ENCODE peak calls at places on chromosomes 16 and 17, in eight cellular contexts. E is thoracic aorta, S is ascending aorta, O is omental fat pad, U is fibroblast of mammary gland, T is WTC11, J is progenitor cell of endocrine pancreas, W is brain microvascular endothelial cell. L is an unnamed sample.

GRCh38 chr16:85428899-85429775 is 184.0 kb upstream of the GSE1 start:
- DNase-seq in O (no peak), J (peak; percentile 8), S (no peak), U (no peak), T (peak; percentile 11), W (no peak), E (no peak), L (no peak)

GRCh38 chr17:47368262-47368661 is 44.5 kb downstream of the EFCAB13 start:
- DNase-seq in J (no peak), S (no peak), U (no peak), W (no peak), E (no peak), T (no peak), O (no peak), L (no peak)

GRCh38 chr17:39757931-39758873 is 20.5 kb downstream of the GRB7 start:
- DNase-seq in J (no peak), U (no peak), O (no peak), T (no peak), E (no peak), W (no peak), S (no peak), L (no peak)

GRCh38 chr17:83203472-83204221 is 124.2 kb downstream of the METRNL start:
- DNase-seq in E (no peak), W (no peak), J (no peak), S (peak; percentile 74), U (peak; percentile 68), O (peak; percentile 22), T (peak; percentile 4), L (no peak)

GRCh38 chr16:53714080-53715050 is 10.4 kb downstream of the FTO start:
- DNase-seq in T (no peak), S (no peak), E (no peak), W (no peak), O (no peak), U (peak; percentile 55), J (no peak), L (no peak)

GRCh38 chr17:76278952-76279741 is 14.0 kb downstream of the UBALD2 start:
- DNase-seq in U (peak; percentile 72), J (peak; percentile 85), S (peak; percentile 92), E (peak; percentile 52), W (peak; percentile 69), O (peak; percentile 91), T (peak; percentile 94), L (peak; percentile 90)

GRCh38 chr16:17372383-17372782 is 98.4 kb downstream of the XYLT1 start:
- DNase-seq in S (no peak), E (no peak), O (no peak), T (no peak), J (no peak), W (no peak), U (no peak), L (no peak)

GRCh38 chr17:16934133-16934795 is 37.7 kb downstream of the TNFRSF13B start:
- DNase-seq in J (no peak), T (peak; percentile 7), W (no peak), E (no peak), S (peak; percentile 49), O (peak; percentile 14), U (no peak), L (no peak)

GRCh38 chr16:2149630-2150417 is 1.4 kb downstream of the RAB26 start:
- DNase-seq in W (no peak), S (no peak), T (peak; percentile 40), J (no peak), E (no peak), U (peak; percentile 34), O (no peak), L (no peak)

GRCh38 chr17:80920406-80920805 is 71.2 kb upstream of the CHMP6 start:
- DNase-seq in E (no peak), J (no peak), S (no peak), W (peak; percentile 94), U (peak; percentile 67), T (no peak), O (peak; percentile 13), L (no peak)

GRCh38 chr16:23587726-23588125 is 8.4 kb downstream of the NDUFAB1 start:
- DNase-seq in O (no peak), E (no peak), W (peak; percentile 87), S (no peak), J (no peak), U (peak; percentile 88), T (no peak), L (no peak)

GRCh38 chr17:41523787-41524186 is 4.3 kb downstream of the KRT19 start:
- DNase-seq in W (no peak), J (no peak), E (no peak), T (no peak), O (no peak), U (no peak), S (no peak), L (no peak)

GRCh38 chr16:79088971-79089370 is 511.6 kb downstream of the MAF start:
- DNase-seq in T (no peak), J (no peak), W (no peak), O (no peak), S (peak; percentile 1), E (no peak), U (no peak), L (no peak)

GRCh38 chr16:69481901-69482341 is 57.5 kb downstream of the CYB5B start:
- DNase-seq in T (no peak), U (peak; percentile 82), J (no peak), O (no peak), S (peak; percentile 94), E (peak; percentile 49), W (peak; percentile 29), L (no peak)

GRCh38 chr17:11538366-11538765 is 59.9 kb upstream of the DNAH9 start:
- DNase-seq in S (no peak), O (no peak), T (no peak), W (no peak), J (no peak), U (no peak), E (no peak), L (no peak)

GRCh38 chr16:81617021-81617346 is 162.1 kb upstream of the PLCG2 start:
- DNase-seq in E (no peak), J (no peak), O (no peak), W (no peak), T (no peak), S (no peak), U (no peak), L (no peak)

GRCh38 chr17:74815671-74816370 is 39.7 kb upstream of the NAT9 start:
- DNase-seq in J (no peak), W (no peak), E (no peak), O (no peak), U (no peak), T (peak; percentile 72), S (no peak), L (no peak)

DNA sequence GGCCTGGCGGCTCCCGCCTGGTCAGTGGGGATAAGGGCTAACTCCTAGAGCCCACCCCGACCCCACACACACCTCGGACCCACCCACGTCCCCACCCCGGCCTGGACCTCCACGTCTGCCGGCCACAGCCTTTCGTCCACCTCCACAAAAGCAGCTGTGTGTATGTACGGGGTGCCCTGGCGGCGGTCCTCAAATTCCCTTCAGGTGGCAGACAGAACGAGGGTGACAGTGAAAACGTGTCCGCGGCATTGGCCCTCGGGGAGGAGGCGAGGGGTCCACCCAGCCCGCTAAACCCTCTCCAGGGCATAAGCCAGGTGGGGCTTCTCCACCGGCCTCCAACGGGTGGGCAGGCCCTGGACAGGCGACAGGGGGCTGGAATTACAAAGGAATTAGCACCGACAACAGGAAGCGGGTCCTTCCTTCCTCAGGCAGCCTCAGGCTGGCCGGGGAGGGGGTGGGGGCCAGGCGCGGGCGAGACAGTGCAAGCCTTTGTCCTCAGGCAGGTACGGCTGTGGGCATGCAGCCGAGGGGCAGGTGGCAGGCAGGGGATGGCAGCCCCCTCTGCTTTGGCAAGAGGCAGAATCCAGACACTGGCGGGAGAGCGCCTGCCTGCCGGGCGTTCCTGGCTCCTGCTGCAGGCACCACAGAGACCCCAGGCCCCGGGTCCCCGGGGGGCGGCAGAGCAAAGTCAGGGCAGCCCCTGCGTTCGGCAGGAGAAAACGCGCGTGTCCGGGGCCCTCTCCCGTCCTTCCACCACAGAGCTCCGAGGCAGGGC is 12.3 kb upstream of the PITPNA start:
- DNase-seq in T (peak; percentile 61), E (no peak), S (no peak), W (no peak), O (no peak), U (no peak), J (no peak), L (no peak)
- TF ChIP-seq CTCF in T (no peak), E (no peak), S (no peak), W (no peak), O (no peak), U (no peak), J (no peak), L (no peak)

GRCh38 chr16:49461517-49461951 is 87.9 kb downstream of the C16orf78 start:
- DNase-seq in T (no peak), W (no peak), U (no peak), O (no peak), E (no peak), S (peak; percentile 50), J (no peak), L (peak; percentile 57)

GRCh38 chr16:49462356-49462988 is 88.9 kb downstream of the C16orf78 start:
- DNase-seq in J (no peak), W (no peak), O (no peak), S (no peak), T (no peak), E (no peak), U (no peak), L (no peak)

GRCh38 chr16:49463529-49463928 is 89.9 kb downstream of the C16orf78 start:
- DNase-seq in T (no peak), E (no peak), J (no peak), S (peak; percentile 61), W (no peak), U (no peak), O (no peak), L (peak; percentile 61)

GRCh38 chr16:49464093-49464492 is 90.5 kb downstream of the C16orf78 start:
- DNase-seq in O (no peak), S (peak; percentile 1), J (no peak), U (no peak), W (no peak), E (no peak), T (no peak), L (peak; percentile 20)

GRCh38 chr16:49462989-49463371 is 89.4 kb downstream of the C16orf78 start:
- DNase-seq in O (no peak), J (no peak), W (no peak), S (peak; percentile 41), E (no peak), U (no peak), T (no peak), L (peak; percentile 51)
- TF ChIP-seq CTCF in O (no peak), J (no peak), W (no peak), S (no peak), E (no peak), U (no peak), T (no peak), L (no peak)

DNA sequence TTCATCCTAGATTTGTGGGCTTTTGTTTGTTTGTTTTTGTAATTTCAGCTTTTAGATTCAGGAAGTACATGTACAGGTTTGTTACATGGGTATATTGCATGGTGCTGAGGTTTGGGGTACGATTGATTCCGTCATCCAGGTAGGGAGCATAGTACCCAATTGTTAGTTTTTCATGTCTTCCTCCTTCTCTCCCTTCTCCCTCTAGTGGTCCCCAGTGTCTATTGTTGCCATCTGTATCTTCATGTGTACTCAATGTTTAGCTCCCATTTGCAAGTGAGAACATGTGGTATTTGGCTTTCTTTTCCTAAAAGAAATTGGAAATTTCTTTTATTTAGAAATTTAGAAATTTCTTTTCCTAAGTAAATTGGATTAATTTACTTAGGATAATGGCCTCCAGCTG is 37.1 kb upstream of the BCAS3 start:
- DNase-seq in O (no peak), W (no peak), J (no peak), E (no peak), S (no peak), T (no peak), U (peak; percentile 35), L (no peak)
- TF ChIP-seq CTCF in O (no peak), W (peak; percentile 65), J (peak; percentile 49), E (peak; percentile 13), S (no peak), T (peak; percentile 27), U (peak; percentile 49), L (peak; percentile 68)

GRCh38 chr17:28675980-28676379 is 14.0 kb downstream of the SUPT6H start:
- DNase-seq in W (no peak), E (no peak), U (no peak), S (no peak), J (no peak), T (no peak), O (no peak), L (no peak)
- TF ChIP-seq CTCF in W (peak; percentile 51), E (no peak), U (no peak), S (no peak), J (peak; percentile 47), T (peak; percentile 6), O (no peak), L (no peak)

L was measured in type B pancreatic cell.